ENCODE peak calls at places on chromosome 15, in five cellular contexts. B is HepG2, M is neuronal stem cell, P is H9, V is IMR-90. R is an unnamed sample.

GRCh38 chr15:78993931-78994530 is 49.2 kb upstream of the CTSH start:
- DNase-seq in B (peak; percentile 97), M (no peak), V (no peak), P (no peak), R (no peak)

GRCh38 chr15:80010131-80010673 is 39.2 kb upstream of the BCL2A1 start:
- DNase-seq in P (no peak), M (no peak), V (no peak), B (no peak), R (no peak)

GRCh38 chr15:75065851-75066509 is 42.6 kb downstream of the PPCDC start:
- DNase-seq in B (peak; percentile 44), V (no peak), P (no peak), M (no peak), R (no peak)

GRCh38 chr15:67140078-67140833 is 74.9 kb downstream of the SMAD3 start:
- DNase-seq in P (no peak), V (no peak), B (no peak), M (no peak), R (no peak)

GRCh38 chr15:90402230-90402629 is 14.2 kb downstream of the IQGAP1 start:
- DNase-seq in P (no peak), B (peak; percentile 29), M (no peak), V (peak; percentile 85), R (no peak)

GRCh38 chr15:89783111-89783860 is 7.2 kb downstream of the MESP2 start:
- DNase-seq in B (no peak), P (peak; percentile 79), V (peak; percentile 29), M (no peak), R (no peak)

GRCh38 chr15:63023351-63023945 is 19.1 kb upstream of the TPM1 start:
- DNase-seq in P (no peak), M (no peak), B (peak; percentile 58), V (peak; percentile 91), R (no peak)

GRCh38 chr15:74535388-74536084 is 5.5 kb upstream of the ARID3B start:
- DNase-seq in B (no peak), P (no peak), V (peak; percentile 73), M (no peak), R (no peak)

GRCh38 chr15:34993413-34993812 is 5.3 kb upstream of the ZNF770 start:
- DNase-seq in V (no peak), M (no peak), B (no peak), P (no peak), R (no peak)
- H3K9ac ChIP-seq in V (no peak overlapping the region), M (no peak overlapping the region), B (no peak overlapping the region), P (no peak overlapping the region), R (no peak overlapping the region)

DNA sequence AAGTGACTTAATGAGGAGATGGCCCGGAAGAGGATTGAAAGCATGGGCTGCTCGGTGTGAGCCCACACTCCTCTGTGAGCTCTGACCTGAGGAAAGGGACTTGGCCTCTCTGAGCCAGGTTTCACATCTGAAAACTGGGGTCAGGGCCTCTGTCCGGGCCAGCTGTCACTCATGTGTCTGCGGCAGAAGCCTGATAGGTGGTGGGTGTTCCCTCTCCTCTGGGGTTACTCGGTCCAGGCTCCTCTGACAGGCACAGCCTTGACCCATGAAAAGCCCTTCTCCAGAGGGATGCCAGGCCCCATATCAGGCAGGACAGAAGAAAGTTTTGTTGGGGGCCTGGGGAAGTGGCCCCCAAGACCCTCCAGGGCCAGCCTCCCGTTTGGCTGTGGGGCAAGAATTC is 131.4 kb downstream of the CHSY1 start:
- DNase-seq in B (no peak), M (no peak), V (no peak), P (no peak), R (no peak)
- H3K9ac ChIP-seq in B (peak overlapping the region; percentile 23), M (peak overlapping the region; percentile 0), V (no peak overlapping the region), P (no peak overlapping the region), R (no peak overlapping the region)

DNA sequence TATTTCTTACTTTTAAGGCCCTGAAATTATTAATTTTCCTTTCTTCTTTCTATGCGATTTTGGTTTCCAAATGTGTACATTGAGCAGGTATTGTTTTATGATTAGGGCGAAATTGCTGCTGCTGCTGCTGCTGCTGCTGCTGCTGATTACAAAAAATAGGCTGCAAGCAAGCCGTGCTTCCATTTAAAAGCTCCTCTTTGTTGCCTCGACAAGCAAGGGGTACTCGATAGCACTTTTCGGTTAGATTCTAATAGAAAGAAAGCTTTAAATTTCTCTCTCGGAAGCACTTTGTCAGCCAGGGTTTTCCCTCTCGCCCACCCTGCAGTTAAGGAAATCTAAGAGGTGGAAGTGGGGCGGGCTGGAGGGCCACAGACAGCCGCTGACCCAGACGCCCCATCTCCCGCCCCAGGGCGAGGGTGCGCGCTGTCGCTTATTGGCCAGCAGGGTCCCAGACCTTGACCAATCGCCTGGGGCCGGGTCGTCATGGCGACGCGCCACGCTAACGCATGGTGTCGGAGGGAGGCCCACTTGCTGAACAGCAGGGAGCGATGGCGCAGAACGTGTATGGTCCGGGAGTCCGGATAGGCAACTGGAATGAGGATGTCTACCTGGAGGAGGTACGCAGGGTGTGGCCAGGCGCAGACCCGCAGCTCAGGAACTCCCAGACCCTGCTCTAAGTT is at the start of gene CFAP161:
- DNase-seq in P (peak; percentile 96), V (peak; percentile 69), B (peak; percentile 29), M (peak; percentile 84), R (no peak)
- H3K9ac ChIP-seq in P (peak within 1 kb of the TSS; percentile 18), V (peak within 1 kb of the TSS; percentile 30), B (no peak within 1 kb of the TSS), M (no peak within 1 kb of the TSS), R (no peak within 1 kb of the TSS)

GRCh38 chr15:58407786-58408185 is 24.0 kb upstream of the LIPC start:
- DNase-seq in V (no peak), M (no peak), B (no peak), P (no peak), R (no peak)

GRCh38 chr15:58407366-58407765 is 24.4 kb upstream of the LIPC start:
- DNase-seq in P (no peak), B (no peak), M (no peak), V (no peak), R (no peak)

GRCh38 chr15:58410353-58410752 is 21.4 kb upstream of the LIPC start:
- DNase-seq in M (no peak), P (no peak), V (peak; percentile 16), B (no peak), R (peak; percentile 85)

GRCh38 chr15:58413253-58413652 is 18.5 kb upstream of the LIPC start:
- DNase-seq in V (no peak), B (no peak), M (no peak), P (no peak), R (no peak)

GRCh38 chr15:58409861-58410260 is 21.9 kb upstream of the LIPC start:
- DNase-seq in V (no peak), P (no peak), M (no peak), B (no peak), R (no peak)
- H3K9ac ChIP-seq in V (no peak overlapping the region), P (no peak overlapping the region), M (no peak overlapping the region), B (no peak overlapping the region), R (peak overlapping the region; percentile 63)

GRCh38 chr15:100686725-100687488 is 84.5 kb downstream of the ASB7 start:
- DNase-seq in V (peak; percentile 72), P (no peak), M (no peak), B (no peak), R (no peak)

GRCh38 chr15:100689500-100689899 is 87.1 kb downstream of the ASB7 start:
- DNase-seq in P (peak; percentile 6), V (no peak), M (no peak), B (no peak), R (no peak)

GRCh38 chr15:100688549-100689120 is 86.2 kb downstream of the ASB7 start:
- DNase-seq in V (no peak), P (peak; percentile 12), M (no peak), B (no peak), R (peak; percentile 22)

GRCh38 chr15:100686021-100686724 is 83.8 kb downstream of the ASB7 start:
- DNase-seq in V (no peak), B (no peak), M (no peak), P (peak; percentile 20), R (no peak)

DNA sequence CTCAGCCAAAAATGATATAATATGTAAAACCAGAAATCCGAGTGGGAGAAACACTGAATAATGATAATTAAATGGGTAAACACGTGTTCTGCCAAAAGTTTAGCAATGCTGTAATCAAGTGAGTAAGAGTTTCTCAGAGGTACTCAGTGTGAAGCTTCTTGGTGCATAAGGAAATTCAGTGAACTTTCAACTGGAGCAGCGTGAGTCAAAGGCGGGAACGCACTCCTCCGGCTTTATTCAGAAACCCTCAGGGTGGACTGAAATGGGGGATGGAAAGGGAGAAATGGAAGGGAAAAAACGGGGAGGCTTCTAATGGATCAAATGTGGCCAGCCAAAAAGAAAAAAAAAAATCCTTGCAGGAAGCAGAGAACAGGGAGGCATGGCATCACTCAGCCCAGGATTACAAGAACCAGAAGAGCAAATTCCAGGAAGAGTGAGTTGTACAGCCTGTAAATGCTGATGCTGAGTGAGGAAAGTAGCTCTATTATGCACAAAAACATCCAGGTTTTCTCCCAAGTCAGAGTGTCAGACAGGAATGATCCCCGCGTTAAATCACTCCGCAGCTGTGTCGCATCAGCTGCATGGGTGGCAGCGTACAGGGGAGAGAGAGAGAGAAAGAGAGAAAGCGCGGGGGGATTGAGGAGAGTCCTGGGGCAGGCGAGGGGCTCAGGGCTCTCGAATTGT is 85.3 kb downstream of the ASB7 start:
- DNase-seq in P (peak; percentile 4), M (no peak), V (peak; percentile 86), B (no peak), R (no peak)
- H3K9ac ChIP-seq in P (no peak overlapping the region), M (no peak overlapping the region), V (no peak overlapping the region), B (no peak overlapping the region), R (no peak overlapping the region)

DNA sequence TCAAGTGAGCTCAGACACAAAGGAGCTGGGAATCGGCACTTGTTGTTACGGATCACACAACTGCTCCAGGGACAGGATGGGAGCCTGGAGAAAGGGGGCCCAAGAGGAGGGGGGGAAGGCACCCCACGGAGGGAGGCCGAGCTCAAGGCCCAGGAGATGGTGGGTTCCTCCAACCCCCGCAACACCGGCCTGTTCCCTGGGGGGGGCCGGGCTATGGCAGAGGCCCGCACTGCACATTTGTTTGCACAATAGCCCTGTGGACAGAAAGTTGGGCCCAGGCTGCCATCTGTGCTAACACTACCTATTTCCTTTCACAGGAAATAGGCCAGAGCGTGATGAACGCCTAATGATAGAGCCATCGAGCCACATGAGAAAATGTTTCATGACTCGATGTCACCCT is 147.1 kb downstream of the NSMCE3 start:
- DNase-seq in V (no peak), M (no peak), P (no peak), B (no peak), R (no peak)
- H3K9ac ChIP-seq in V (no peak overlapping the region), M (no peak overlapping the region), P (no peak overlapping the region), B (no peak overlapping the region), R (no peak overlapping the region)

GRCh38 chr15:83198476-83198875 is 9.1 kb downstream of the HDGFL3 start:
- DNase-seq in V (no peak), P (no peak), M (no peak), B (no peak), R (no peak)

GRCh38 chr15:83200162-83200561 is 7.5 kb downstream of the HDGFL3 start:
- DNase-seq in V (peak; percentile 78), P (no peak), M (no peak), B (no peak), R (no peak)

GRCh38 chr15:83200589-83200988 is 7.0 kb downstream of the HDGFL3 start:
- DNase-seq in B (no peak), V (peak; percentile 31), M (no peak), P (no peak), R (no peak)

GRCh38 chr15:83203543-83203942 is 4.1 kb downstream of the HDGFL3 start:
- DNase-seq in B (no peak), P (no peak), M (no peak), V (no peak), R (no peak)

GRCh38 chr15:83199288-83199687 is 8.3 kb downstream of the HDGFL3 start:
- DNase-seq in P (no peak), M (no peak), V (no peak), B (no peak), R (no peak)
- H3K9ac ChIP-seq in P (no peak overlapping the region), M (no peak overlapping the region), V (no peak overlapping the region), B (no peak overlapping the region), R (no peak overlapping the region)